ENCODE peak calls at places on chromosomes 4 and X, in six cellular contexts. One of them, this sample, is unnamed.

GRCh38 chr4:68271851-68272756 is 26.6 kb upstream of the TMPRSS11B start:
- DNase-seq in GM04504: peak
- DNase-seq in NAMALWA: peak
- DNase-seq in endothelial cell: peak
- DNase-seq in GOT3: no peak
- DNase-seq in NCI-H187 treated with DMSO at 0.1 percent for 48 hours: no peak
- DNase-seq in this sample: no peak

GRCh38 chr4:116150152-116150551 is 935.2 kb downstream of the TRAM1L1 start:
- DNase-seq in GM04504: no peak
- DNase-seq in NCI-H187 treated with DMSO at 0.1 percent for 48 hours: no peak
- DNase-seq in GOT3: no peak
- DNase-seq in endothelial cell: no peak
- DNase-seq in NAMALWA: peak
- DNase-seq in this sample: no peak

GRCh38 chr4:184102488-184102887 is 115.2 kb downstream of the ENPP6 start:
- DNase-seq in GM04504: no peak
- DNase-seq in endothelial cell: no peak
- DNase-seq in NAMALWA: no peak
- DNase-seq in NCI-H187 treated with DMSO at 0.1 percent for 48 hours: no peak
- DNase-seq in GOT3: no peak
- DNase-seq in this sample: no peak

GRCh38 chr4:17448689-17449088 is 63.2 kb downstream of the QDPR start:
- DNase-seq in endothelial cell: no peak
- DNase-seq in GM04504: no peak
- DNase-seq in NAMALWA: no peak
- DNase-seq in NCI-H187 treated with DMSO at 0.1 percent for 48 hours: no peak
- DNase-seq in GOT3: no peak
- DNase-seq in this sample: no peak

GRCh38 chr4:87032884-87033533 is 98.2 kb downstream of the AFF1 start:
- DNase-seq in NAMALWA: no peak
- DNase-seq in NCI-H187 treated with DMSO at 0.1 percent for 48 hours: no peak
- DNase-seq in GM04504: no peak
- DNase-seq in endothelial cell: no peak
- DNase-seq in GOT3: no peak
- DNase-seq in this sample: no peak

GRCh38 chr4:173871643-173872042 is 341.6 kb upstream of the HAND2 start:
- DNase-seq in GOT3: no peak
- DNase-seq in NAMALWA: no peak
- DNase-seq in GM04504: no peak
- DNase-seq in NCI-H187 treated with DMSO at 0.1 percent for 48 hours: no peak
- DNase-seq in endothelial cell: no peak
- DNase-seq in this sample: no peak

GRCh38 chr4:140068247-140068646 is 85.7 kb downstream of the MAML3 start:
- DNase-seq in GM04504: no peak
- DNase-seq in NAMALWA: no peak
- DNase-seq in NCI-H187 treated with DMSO at 0.1 percent for 48 hours: no peak
- DNase-seq in GOT3: no peak
- DNase-seq in endothelial cell: no peak
- DNase-seq in this sample: no peak

GRCh38 chrX:10505726-10506125 is 114.7 kb downstream of the MID1 start:
- DNase-seq in GM04504: no peak
- DNase-seq in NAMALWA: no peak
- DNase-seq in GOT3: no peak
- DNase-seq in endothelial cell: no peak
- DNase-seq in NCI-H187 treated with DMSO at 0.1 percent for 48 hours: no peak
- DNase-seq in this sample: no peak

GRCh38 chr4:74449571-74450297 is 4.8 kb downstream of the AREG start:
- DNase-seq in NAMALWA: no peak
- DNase-seq in endothelial cell: no peak
- DNase-seq in NCI-H187 treated with DMSO at 0.1 percent for 48 hours: no peak
- DNase-seq in GOT3: no peak
- DNase-seq in GM04504: no peak
- DNase-seq in this sample: no peak

GRCh38 chrX:1462596-1463251 is 10.0 kb upstream of the ASMTL start:
- DNase-seq in endothelial cell: no peak
- DNase-seq in GOT3: no peak
- DNase-seq in GM04504: no peak
- DNase-seq in NCI-H187 treated with DMSO at 0.1 percent for 48 hours: no peak
- DNase-seq in NAMALWA: no peak
- DNase-seq in this sample: no peak

GRCh38 chr4:76690091-76690905 is 207.6 kb downstream of the SOWAHB start:
- DNase-seq in NCI-H187 treated with DMSO at 0.1 percent for 48 hours: no peak
- DNase-seq in NAMALWA: no peak
- DNase-seq in GM04504: no peak
- DNase-seq in GOT3: no peak
- DNase-seq in endothelial cell: no peak
- DNase-seq in this sample: peak

GRCh38 chr4:125313497-125313896 is 1.3 kb upstream of the FAT4 start:
- DNase-seq in NCI-H187 treated with DMSO at 0.1 percent for 48 hours: no peak
- DNase-seq in endothelial cell: peak
- DNase-seq in GM04504: peak
- DNase-seq in NAMALWA: peak
- DNase-seq in GOT3: no peak
- DNase-seq in this sample: peak

GRCh38 chrX:20664774-20665173 is 398.1 kb upstream of the RPS6KA3 start:
- DNase-seq in GM04504: no peak
- DNase-seq in GOT3: no peak
- DNase-seq in NCI-H187 treated with DMSO at 0.1 percent for 48 hours: no peak
- DNase-seq in endothelial cell: peak
- DNase-seq in NAMALWA: no peak
- DNase-seq in this sample: peak

GRCh38 chrX:1784773-1785172 is 169.9 kb downstream of the ASMT start:
- DNase-seq in GM04504: no peak
- DNase-seq in endothelial cell: no peak
- DNase-seq in GOT3: no peak
- DNase-seq in NCI-H187 treated with DMSO at 0.1 percent for 48 hours: no peak
- DNase-seq in NAMALWA: no peak
- DNase-seq in this sample: no peak

GRCh38 chrX:17078031-17078730 is 131.7 kb downstream of the REPS2 start:
- DNase-seq in GM04504: peak
- DNase-seq in NCI-H187 treated with DMSO at 0.1 percent for 48 hours: no peak
- DNase-seq in NAMALWA: no peak
- DNase-seq in GOT3: no peak
- DNase-seq in endothelial cell: no peak
- DNase-seq in this sample: no peak

GRCh38 chrX:131802836-131803626 is 220.1 kb upstream of the STK26 start:
- DNase-seq in GM04504: peak
- DNase-seq in endothelial cell: no peak
- DNase-seq in GOT3: no peak
- DNase-seq in NAMALWA: peak
- DNase-seq in NCI-H187 treated with DMSO at 0.1 percent for 48 hours: peak
- DNase-seq in this sample: no peak

GRCh38 chr4:41373221-41373620 is 116.5 kb downstream of the UCHL1 start:
- DNase-seq in GOT3: no peak
- DNase-seq in GM04504: no peak
- DNase-seq in NAMALWA: no peak
- DNase-seq in NCI-H187 treated with DMSO at 0.1 percent for 48 hours: no peak
- DNase-seq in endothelial cell: no peak
- DNase-seq in this sample: no peak

GRCh38 chr4:174613979-174614378 is 91.7 kb upstream of the HPGD start:
- DNase-seq in endothelial cell: no peak
- DNase-seq in GM04504: no peak
- DNase-seq in NCI-H187 treated with DMSO at 0.1 percent for 48 hours: no peak
- DNase-seq in GOT3: no peak
- DNase-seq in NAMALWA: no peak
- DNase-seq in this sample: no peak

GRCh38 chr4:45550766-45551366 is 573.0 kb downstream of the GABRG1 start:
- DNase-seq in endothelial cell: no peak
- DNase-seq in GOT3: no peak
- DNase-seq in NAMALWA: no peak
- DNase-seq in GM04504: no peak
- DNase-seq in NCI-H187 treated with DMSO at 0.1 percent for 48 hours: no peak
- DNase-seq in this sample: no peak

GRCh38 chr4:184660978-184661377 is 11.4 kb downstream of the PRIMPOL start:
- DNase-seq in NAMALWA: no peak
- DNase-seq in GOT3: no peak
- DNase-seq in endothelial cell: no peak
- DNase-seq in NCI-H187 treated with DMSO at 0.1 percent for 48 hours: no peak
- DNase-seq in GM04504: no peak
- DNase-seq in this sample: no peak

GRCh38 chrX:679161-679979 is 48.8 kb downstream of the SHOX start:
- DNase-seq in GOT3: no peak
- DNase-seq in GM04504: no peak
- DNase-seq in endothelial cell: no peak
- DNase-seq in NCI-H187 treated with DMSO at 0.1 percent for 48 hours: no peak
- DNase-seq in NAMALWA: no peak
- DNase-seq in this sample: peak

GRCh38 chr4:75168548-75168947 is 235.6 kb downstream of the PARM1 start:
- DNase-seq in NCI-H187 treated with DMSO at 0.1 percent for 48 hours: no peak
- DNase-seq in GM04504: no peak
- DNase-seq in GOT3: no peak
- DNase-seq in NAMALWA: no peak
- DNase-seq in endothelial cell: no peak
- DNase-seq in this sample: no peak

GRCh38 chrX:137194164-137194563 is 160.4 kb upstream of the GPR101 start:
- DNase-seq in GOT3: no peak
- DNase-seq in NCI-H187 treated with DMSO at 0.1 percent for 48 hours: no peak
- DNase-seq in GM04504: no peak
- DNase-seq in NAMALWA: peak
- DNase-seq in endothelial cell: peak
- DNase-seq in this sample: peak

GRCh38 chr4:3290476-3290875 is 2.3 kb upstream of the RGS12 start:
- DNase-seq in NCI-H187 treated with DMSO at 0.1 percent for 48 hours: no peak
- DNase-seq in GM04504: no peak
- DNase-seq in endothelial cell: no peak
- DNase-seq in GOT3: no peak
- DNase-seq in NAMALWA: no peak
- DNase-seq in this sample: no peak

GRCh38 chrX:40331766-40332165 is 234.0 kb upstream of the BCOR start:
- DNase-seq in GOT3: no peak
- DNase-seq in GM04504: no peak
- DNase-seq in NAMALWA: no peak
- DNase-seq in endothelial cell: no peak
- DNase-seq in NCI-H187 treated with DMSO at 0.1 percent for 48 hours: no peak
- DNase-seq in this sample: no peak

GRCh38 chr4:111641813-111642579 is 503.3 kb upstream of the FAM241A start:
- DNase-seq in GM04504: peak
- DNase-seq in endothelial cell: peak
- DNase-seq in GOT3: no peak
- DNase-seq in NCI-H187 treated with DMSO at 0.1 percent for 48 hours: peak
- DNase-seq in NAMALWA: peak
- DNase-seq in this sample: peak

GRCh38 chr4:118113220-118113619 is 78.9 kb downstream of the NDST3 start:
- DNase-seq in GM04504: no peak
- DNase-seq in GOT3: no peak
- DNase-seq in endothelial cell: no peak
- DNase-seq in NAMALWA: peak
- DNase-seq in NCI-H187 treated with DMSO at 0.1 percent for 48 hours: no peak
- DNase-seq in this sample: no peak

GRCh38 chrX:15468036-15468435 is 25.1 kb downstream of the PIR start:
- DNase-seq in endothelial cell: no peak
- DNase-seq in GOT3: no peak
- DNase-seq in GM04504: no peak
- DNase-seq in NAMALWA: peak
- DNase-seq in NCI-H187 treated with DMSO at 0.1 percent for 48 hours: no peak
- DNase-seq in this sample: no peak

GRCh38 chr4:29770627-29771026 is 949.5 kb upstream of the PCDH7 start:
- DNase-seq in NCI-H187 treated with DMSO at 0.1 percent for 48 hours: no peak
- DNase-seq in NAMALWA: no peak
- DNase-seq in GOT3: no peak
- DNase-seq in endothelial cell: no peak
- DNase-seq in GM04504: no peak
- DNase-seq in this sample: no peak